ENCODE peak calls at places on chromosome 4, in four cellular contexts. One of them, this sample, is unnamed.

GRCh38 chr4:113958766-113959540 is 20.5 kb downstream of the ARSJ start:
- DNase-seq in K562: no peak
- DNase-seq in HCT116: peak
- DNase-seq in HepG2: peak
- DNase-seq in this sample: peak

GRCh38 chr4:19927381-19927780 is 324.3 kb upstream of the SLIT2 start:
- DNase-seq in HepG2: no peak
- DNase-seq in HCT116: no peak
- DNase-seq in K562: no peak
- DNase-seq in this sample: no peak

GRCh38 chr4:3402409-3403103 is 39.2 kb upstream of the HGFAC start:
- DNase-seq in HepG2: no peak
- DNase-seq in K562: no peak
- DNase-seq in HCT116: no peak
- DNase-seq in this sample: no peak

GRCh38 chr4:39486221-39486804 is 27.5 kb downstream of the LIAS start:
- DNase-seq in HCT116: no peak
- DNase-seq in K562: no peak
- DNase-seq in HepG2: no peak
- DNase-seq in this sample: no peak

GRCh38 chr4:47838445-47838844 is 578 bp upstream of the CORIN start:
- DNase-seq in HepG2: no peak
- DNase-seq in K562: no peak
- DNase-seq in HCT116: no peak
- DNase-seq in this sample: no peak

GRCh38 chr4:185142563-185142910 is 529 bp upstream of the SLC25A4 start:
- DNase-seq in HepG2: peak
- DNase-seq in K562: no peak
- DNase-seq in HCT116: no peak
- DNase-seq in this sample: no peak

GRCh38 chr4:147480891-147481576 is at the start of gene EDNRA:
- DNase-seq in K562: no peak
- DNase-seq in HCT116: no peak
- DNase-seq in HepG2: no peak
- DNase-seq in this sample: no peak

GRCh38 chr4:40662962-40663604 is 33.4 kb upstream of the RBM47 start:
- DNase-seq in K562: no peak
- DNase-seq in HCT116: no peak
- DNase-seq in HepG2: peak
- DNase-seq in this sample: no peak

GRCh38 chr4:41532880-41533279 is 5.1 kb upstream of the LIMCH1 start:
- DNase-seq in HepG2: no peak
- DNase-seq in K562: no peak
- DNase-seq in HCT116: no peak
- DNase-seq in this sample: no peak

GRCh38 chr4:105560488-105560887 is 8.1 kb downstream of the ARHGEF38 start:
- DNase-seq in HCT116: no peak
- DNase-seq in K562: no peak
- DNase-seq in HepG2: no peak
- DNase-seq in this sample: no peak

GRCh38 chr4:76055421-76055820 is 19.1 kb upstream of the ART3 start:
- DNase-seq in K562: no peak
- DNase-seq in HCT116: no peak
- DNase-seq in HepG2: no peak
- DNase-seq in this sample: no peak

GRCh38 chr4:47122592-47123291 is 91.4 kb downstream of the GABRB1 start:
- DNase-seq in HepG2: peak
- DNase-seq in K562: peak
- DNase-seq in HCT116: peak
- DNase-seq in this sample: peak

GRCh38 chr4:106338671-106339070 is 22.3 kb downstream of the AIMP1 start:
- DNase-seq in HCT116: no peak
- DNase-seq in K562: no peak
- DNase-seq in HepG2: no peak
- DNase-seq in this sample: no peak

GRCh38 chr4:152719856-152720556 is 40.2 kb upstream of the TMEM154 start:
- DNase-seq in HCT116: no peak
- DNase-seq in HepG2: no peak
- DNase-seq in K562: no peak
- DNase-seq in this sample: no peak

GRCh38 chr4:173477016-173477415 is 53.0 kb downstream of the HAND2 start:
- DNase-seq in HCT116: no peak
- DNase-seq in HepG2: no peak
- DNase-seq in K562: no peak
- DNase-seq in this sample: no peak

GRCh38 chr4:40962551-40963185 is 212.9 kb downstream of the NSUN7 start:
- DNase-seq in HepG2: no peak
- DNase-seq in HCT116: no peak
- DNase-seq in K562: no peak
- DNase-seq in this sample: no peak

GRCh38 chr4:153074501-153075255 is 129.6 kb upstream of the TRIM2 start:
- DNase-seq in HepG2: no peak
- DNase-seq in HCT116: no peak
- DNase-seq in K562: no peak
- DNase-seq in this sample: no peak

GRCh38 chr4:165355900-165356300 is 22.9 kb upstream of the CPE start:
- DNase-seq in HepG2: peak
- DNase-seq in HCT116: peak
- DNase-seq in K562: peak
- DNase-seq in this sample: no peak

GRCh38 chr4:133146574-133147198 is 2.4 kb upstream of the PCDH10 start:
- DNase-seq in HepG2: peak
- DNase-seq in K562: peak
- DNase-seq in HCT116: no peak
- DNase-seq in this sample: peak

GRCh38 chr4:113689394-113689793 is 72.1 kb downstream of the CAMK2D start:
- DNase-seq in HepG2: no peak
- DNase-seq in K562: no peak
- DNase-seq in HCT116: no peak
- DNase-seq in this sample: no peak

GRCh38 chr4:27000820-27001219 is 140.2 kb downstream of the STIM2 start:
- DNase-seq in HepG2: no peak
- DNase-seq in K562: peak
- DNase-seq in HCT116: no peak
- DNase-seq in this sample: no peak

GRCh38 chr4:2141762-2142520 is 82.8 kb downstream of the NAT8L start:
- DNase-seq in HCT116: no peak
- DNase-seq in K562: no peak
- DNase-seq in HepG2: no peak
- DNase-seq in this sample: no peak

GRCh38 chr4:99090511-99090910 is 1.9 kb upstream of the ADH5 start:
- DNase-seq in HCT116: no peak
- DNase-seq in K562: no peak
- DNase-seq in HepG2: no peak
- DNase-seq in this sample: no peak

GRCh38 chr4:159946983-159947645 is 844.2 kb downstream of the RAPGEF2 start:
- DNase-seq in HepG2: peak
- DNase-seq in HCT116: peak
- DNase-seq in K562: peak
- DNase-seq in this sample: peak

GRCh38 chr4:165875446-165875845 is 2.4 kb downstream of the TLL1 start:
- DNase-seq in HCT116: no peak
- DNase-seq in K562: no peak
- DNase-seq in HepG2: no peak
- DNase-seq in this sample: no peak

GRCh38 chr4:8590546-8590880 is 2.1 kb upstream of the CPZ start:
- DNase-seq in K562: no peak
- DNase-seq in HCT116: no peak
- DNase-seq in HepG2: no peak
- DNase-seq in this sample: no peak

GRCh38 chr4:177242651-177243296 is 66.9 kb upstream of the NEIL3 start:
- DNase-seq in HepG2: no peak
- DNase-seq in K562: no peak
- DNase-seq in HCT116: no peak
- DNase-seq in this sample: no peak
- TF ChIP-seq POLR2AphosphoS5 in HepG2: no peak
- TF ChIP-seq POLR2AphosphoS5 in K562: no peak
- TF ChIP-seq POLR2AphosphoS5 in HCT116: no peak
- TF ChIP-seq POLR2AphosphoS5 in this sample: no peak

GRCh38 chr4:71558248-71558647 is 219.4 kb downstream of the SLC4A4 start:
- DNase-seq in HCT116: no peak
- DNase-seq in K562: no peak
- DNase-seq in HepG2: no peak
- DNase-seq in this sample: no peak

GRCh38 chr4:71549516-71550160 is 210.8 kb downstream of the SLC4A4 start:
- DNase-seq in HepG2: no peak
- DNase-seq in K562: no peak
- DNase-seq in HCT116: no peak
- DNase-seq in this sample: no peak

GRCh38 chr4:71554025-71554424 is 215.2 kb downstream of the SLC4A4 start:
- DNase-seq in HCT116: no peak
- DNase-seq in HepG2: no peak
- DNase-seq in K562: no peak
- DNase-seq in this sample: no peak

GRCh38 chr4:71550220-71551190 is 211.7 kb downstream of the SLC4A4 start:
- DNase-seq in HCT116: no peak
- DNase-seq in K562: no peak
- DNase-seq in HepG2: no peak
- DNase-seq in this sample: no peak

GRCh38 chr4:71553605-71554004 is 214.8 kb downstream of the SLC4A4 start:
- DNase-seq in K562: peak
- DNase-seq in HepG2: no peak
- DNase-seq in HCT116: peak
- DNase-seq in this sample: no peak
- TF ChIP-seq CTCF in K562: peak
- TF ChIP-seq CTCF in HepG2: peak
- TF ChIP-seq CTCF in HCT116: peak
- TF ChIP-seq CTCF in this sample: peak

GRCh38 chr4:7156273-7157139 is 35.8 kb upstream of the SORCS2 start:
- DNase-seq in HepG2: no peak
- DNase-seq in HCT116: no peak
- DNase-seq in K562: peak
- DNase-seq in this sample: no peak

GRCh38 chr4:7154351-7154981 is 37.9 kb upstream of the SORCS2 start:
- DNase-seq in HCT116: no peak
- DNase-seq in K562: no peak
- DNase-seq in HepG2: no peak
- DNase-seq in this sample: no peak

GRCh38 chr4:7153711-7154110 is 38.6 kb upstream of the SORCS2 start:
- DNase-seq in K562: no peak
- DNase-seq in HCT116: no peak
- DNase-seq in HepG2: no peak
- DNase-seq in this sample: no peak

GRCh38 chr4:7157140-7157488 is 35.2 kb upstream of the SORCS2 start:
- DNase-seq in HCT116: no peak
- DNase-seq in HepG2: no peak
- DNase-seq in K562: no peak
- DNase-seq in this sample: no peak

DNA sequence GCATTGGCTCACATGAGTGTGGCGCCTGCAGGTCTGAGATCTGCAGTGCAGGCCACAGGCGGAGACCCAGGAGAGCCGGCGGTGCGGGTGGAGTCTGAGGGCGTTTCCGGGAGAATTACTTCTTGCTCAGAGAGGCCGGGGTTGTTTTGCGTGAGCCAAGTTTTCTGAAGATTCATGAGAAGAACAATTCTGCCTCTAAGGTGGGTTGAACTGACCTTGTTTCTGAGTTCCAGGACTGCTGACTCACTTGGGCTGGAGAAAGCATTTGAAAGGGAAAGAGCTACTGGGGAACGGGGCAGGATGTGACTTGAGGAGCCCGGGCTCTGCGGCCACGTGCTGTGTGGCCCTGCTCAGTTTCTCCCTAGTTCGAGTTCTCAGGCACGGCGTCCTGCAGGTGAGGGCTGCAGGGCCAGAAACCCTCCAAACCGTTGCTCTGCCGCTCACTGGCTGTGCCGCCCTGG is 36.7 kb upstream of the SORCS2 start:
- DNase-seq in HCT116: no peak
- DNase-seq in K562: peak
- DNase-seq in HepG2: no peak
- DNase-seq in this sample: no peak
- TF ChIP-seq TCF7L2 in HCT116: no peak
- TF ChIP-seq TCF7L2 in K562: no peak
- TF ChIP-seq TCF7L2 in HepG2: no peak
- TF ChIP-seq TCF7L2 in this sample: no peak

GRCh38 chr4:128516568-128516967 is 229.0 kb upstream of the PGRMC2 start:
- DNase-seq in K562: no peak
- DNase-seq in HCT116: no peak
- DNase-seq in HepG2: no peak
- DNase-seq in this sample: no peak

GRCh38 chr4:128519163-128519810 is 231.7 kb upstream of the PGRMC2 start:
- DNase-seq in HepG2: no peak
- DNase-seq in K562: no peak
- DNase-seq in HCT116: no peak
- DNase-seq in this sample: no peak

GRCh38 chr4:128521156-128521555 is 233.5 kb upstream of the PGRMC2 start:
- DNase-seq in K562: no peak
- DNase-seq in HepG2: peak
- DNase-seq in HCT116: no peak
- DNase-seq in this sample: no peak

GRCh38 chr4:128517096-128517738 is 229.6 kb upstream of the PGRMC2 start:
- DNase-seq in HepG2: no peak
- DNase-seq in K562: peak
- DNase-seq in HCT116: no peak
- DNase-seq in this sample: no peak

GRCh38 chr4:128517739-128518510 is 230.3 kb upstream of the PGRMC2 start:
- DNase-seq in HepG2: peak
- DNase-seq in HCT116: peak
- DNase-seq in K562: peak
- DNase-seq in this sample: peak
- TF ChIP-seq POLR2AphosphoS5 in HepG2: no peak
- TF ChIP-seq POLR2AphosphoS5 in HCT116: peak
- TF ChIP-seq POLR2AphosphoS5 in K562: peak
- TF ChIP-seq POLR2AphosphoS5 in this sample: no peak

This sample was measured in Panc1.